ENCODE peak calls at places on chromosomes 16 and 17, in nine cellular contexts. One of them, this sample, is unnamed.

GRCh38 chr17:80320496-80320895 is 59.8 kb downstream of the RNF213 start:
- DNase-seq in choroid plexus epithelial cell: no peak
- DNase-seq in suprapubic skin: peak
- DNase-seq in AG10803: no peak
- DNase-seq in WERI-Rb-1: no peak
- DNase-seq in BE2C: no peak
- DNase-seq in astrocyte of the cerebellum: no peak
- DNase-seq in colonic mucosa: no peak
- DNase-seq in cardiac muscle cell: no peak
- DNase-seq in this sample: no peak

GRCh38 chr17:80997471-80998387 is 6.1 kb downstream of the CHMP6 start:
- DNase-seq in choroid plexus epithelial cell: peak
- DNase-seq in WERI-Rb-1: no peak
- DNase-seq in astrocyte of the cerebellum: no peak
- DNase-seq in AG10803: no peak
- DNase-seq in BE2C: peak
- DNase-seq in suprapubic skin: peak
- DNase-seq in colonic mucosa: no peak
- DNase-seq in cardiac muscle cell: no peak
- DNase-seq in this sample: no peak

GRCh38 chr16:25270577-25270976 is 12.9 kb upstream of the ZKSCAN2 start:
- DNase-seq in suprapubic skin: no peak
- DNase-seq in WERI-Rb-1: no peak
- DNase-seq in AG10803: peak
- DNase-seq in astrocyte of the cerebellum: no peak
- DNase-seq in BE2C: no peak
- DNase-seq in cardiac muscle cell: no peak
- DNase-seq in choroid plexus epithelial cell: no peak
- DNase-seq in colonic mucosa: no peak
- DNase-seq in this sample: no peak

GRCh38 chr16:2776500-2777139 is 460 bp downstream of the ELOB start:
- DNase-seq in astrocyte of the cerebellum: no peak
- DNase-seq in AG10803: no peak
- DNase-seq in choroid plexus epithelial cell: no peak
- DNase-seq in BE2C: no peak
- DNase-seq in WERI-Rb-1: no peak
- DNase-seq in suprapubic skin: no peak
- DNase-seq in colonic mucosa: no peak
- DNase-seq in cardiac muscle cell: no peak
- DNase-seq in this sample: no peak

GRCh38 chr17:7440113-7440822 is 956 bp downstream of the FGF11 start:
- DNase-seq in colonic mucosa: peak
- DNase-seq in BE2C: peak
- DNase-seq in suprapubic skin: peak
- DNase-seq in AG10803: no peak
- DNase-seq in choroid plexus epithelial cell: no peak
- DNase-seq in WERI-Rb-1: peak
- DNase-seq in cardiac muscle cell: no peak
- DNase-seq in astrocyte of the cerebellum: no peak
- DNase-seq in this sample: no peak

GRCh38 chr16:81409016-81409556 is 35.5 kb upstream of the CMIP start:
- DNase-seq in suprapubic skin: no peak
- DNase-seq in AG10803: no peak
- DNase-seq in astrocyte of the cerebellum: no peak
- DNase-seq in choroid plexus epithelial cell: no peak
- DNase-seq in colonic mucosa: no peak
- DNase-seq in BE2C: no peak
- DNase-seq in cardiac muscle cell: no peak
- DNase-seq in WERI-Rb-1: no peak
- DNase-seq in this sample: no peak

GRCh38 chr16:1183235-1183907 is 30.5 kb downstream of the CACNA1H start:
- DNase-seq in suprapubic skin: no peak
- DNase-seq in WERI-Rb-1: peak
- DNase-seq in BE2C: peak
- DNase-seq in cardiac muscle cell: peak
- DNase-seq in AG10803: peak
- DNase-seq in astrocyte of the cerebellum: no peak
- DNase-seq in colonic mucosa: peak
- DNase-seq in choroid plexus epithelial cell: peak
- DNase-seq in this sample: peak

GRCh38 chr16:49833055-49833454 is 22.9 kb downstream of the ZNF423 start:
- DNase-seq in suprapubic skin: peak
- DNase-seq in choroid plexus epithelial cell: no peak
- DNase-seq in AG10803: no peak
- DNase-seq in colonic mucosa: peak
- DNase-seq in WERI-Rb-1: no peak
- DNase-seq in astrocyte of the cerebellum: no peak
- DNase-seq in BE2C: no peak
- DNase-seq in cardiac muscle cell: peak
- DNase-seq in this sample: peak

GRCh38 chr16:28012031-28012445 is 51.5 kb downstream of the GSG1L start:
- DNase-seq in astrocyte of the cerebellum: no peak
- DNase-seq in BE2C: no peak
- DNase-seq in colonic mucosa: no peak
- DNase-seq in choroid plexus epithelial cell: peak
- DNase-seq in WERI-Rb-1: peak
- DNase-seq in AG10803: no peak
- DNase-seq in suprapubic skin: no peak
- DNase-seq in cardiac muscle cell: peak
- DNase-seq in this sample: peak

GRCh38 chr16:74603848-74604247 is 3.1 kb downstream of the GLG1 start:
- DNase-seq in BE2C: no peak
- DNase-seq in suprapubic skin: no peak
- DNase-seq in colonic mucosa: no peak
- DNase-seq in astrocyte of the cerebellum: no peak
- DNase-seq in WERI-Rb-1: no peak
- DNase-seq in cardiac muscle cell: peak
- DNase-seq in AG10803: no peak
- DNase-seq in choroid plexus epithelial cell: peak
- DNase-seq in this sample: peak

GRCh38 chr17:4598776-4599504 is 14.6 kb downstream of the SMTNL2 start:
- DNase-seq in suprapubic skin: peak
- DNase-seq in BE2C: no peak
- DNase-seq in astrocyte of the cerebellum: no peak
- DNase-seq in colonic mucosa: peak
- DNase-seq in AG10803: peak
- DNase-seq in WERI-Rb-1: no peak
- DNase-seq in cardiac muscle cell: peak
- DNase-seq in choroid plexus epithelial cell: peak
- DNase-seq in this sample: peak

GRCh38 chr17:11948791-11949190 is 48.5 kb downstream of the ZNF18 start:
- DNase-seq in BE2C: no peak
- DNase-seq in WERI-Rb-1: no peak
- DNase-seq in suprapubic skin: no peak
- DNase-seq in choroid plexus epithelial cell: peak
- DNase-seq in cardiac muscle cell: peak
- DNase-seq in AG10803: peak
- DNase-seq in astrocyte of the cerebellum: peak
- DNase-seq in colonic mucosa: no peak
- DNase-seq in this sample: peak

GRCh38 chr16:85611455-85612190 is 1.5 kb upstream of the GSE1 start:
- DNase-seq in astrocyte of the cerebellum: no peak
- DNase-seq in choroid plexus epithelial cell: peak
- DNase-seq in colonic mucosa: peak
- DNase-seq in AG10803: peak
- DNase-seq in suprapubic skin: peak
- DNase-seq in cardiac muscle cell: peak
- DNase-seq in WERI-Rb-1: peak
- DNase-seq in BE2C: peak
- DNase-seq in this sample: peak

GRCh38 chr17:75783803-75784472 is 668 bp upstream of the UNK start:
- DNase-seq in choroid plexus epithelial cell: no peak
- DNase-seq in BE2C: no peak
- DNase-seq in suprapubic skin: no peak
- DNase-seq in colonic mucosa: no peak
- DNase-seq in WERI-Rb-1: peak
- DNase-seq in astrocyte of the cerebellum: no peak
- DNase-seq in AG10803: no peak
- DNase-seq in cardiac muscle cell: no peak
- DNase-seq in this sample: no peak

GRCh38 chr16:69861276-69862030 is 89.7 kb upstream of the CLEC18A start:
- DNase-seq in suprapubic skin: no peak
- DNase-seq in colonic mucosa: peak
- DNase-seq in WERI-Rb-1: no peak
- DNase-seq in astrocyte of the cerebellum: peak
- DNase-seq in cardiac muscle cell: peak
- DNase-seq in AG10803: peak
- DNase-seq in BE2C: no peak
- DNase-seq in choroid plexus epithelial cell: peak
- DNase-seq in this sample: peak

GRCh38 chr16:87836844-87837581 is 32.3 kb downstream of the SLC7A5 start:
- DNase-seq in BE2C: no peak
- DNase-seq in astrocyte of the cerebellum: no peak
- DNase-seq in WERI-Rb-1: no peak
- DNase-seq in AG10803: no peak
- DNase-seq in choroid plexus epithelial cell: no peak
- DNase-seq in colonic mucosa: no peak
- DNase-seq in cardiac muscle cell: peak
- DNase-seq in suprapubic skin: no peak
- DNase-seq in this sample: peak

GRCh38 chr16:87835882-87836331 is 33.4 kb downstream of the SLC7A5 start:
- DNase-seq in colonic mucosa: no peak
- DNase-seq in cardiac muscle cell: no peak
- DNase-seq in choroid plexus epithelial cell: no peak
- DNase-seq in astrocyte of the cerebellum: no peak
- DNase-seq in WERI-Rb-1: no peak
- DNase-seq in AG10803: no peak
- DNase-seq in BE2C: peak
- DNase-seq in suprapubic skin: no peak
- DNase-seq in this sample: no peak

GRCh38 chr16:87836346-87836843 is 32.9 kb downstream of the SLC7A5 start:
- DNase-seq in suprapubic skin: no peak
- DNase-seq in cardiac muscle cell: no peak
- DNase-seq in colonic mucosa: no peak
- DNase-seq in BE2C: no peak
- DNase-seq in AG10803: no peak
- DNase-seq in astrocyte of the cerebellum: no peak
- DNase-seq in WERI-Rb-1: no peak
- DNase-seq in choroid plexus epithelial cell: no peak
- DNase-seq in this sample: no peak

GRCh38 chr16:87838643-87839541 is 30.4 kb downstream of the SLC7A5 start:
- DNase-seq in WERI-Rb-1: no peak
- DNase-seq in colonic mucosa: no peak
- DNase-seq in astrocyte of the cerebellum: no peak
- DNase-seq in suprapubic skin: no peak
- DNase-seq in cardiac muscle cell: no peak
- DNase-seq in BE2C: no peak
- DNase-seq in AG10803: no peak
- DNase-seq in choroid plexus epithelial cell: peak
- DNase-seq in this sample: no peak

GRCh38 chr16:87837627-87838289 is 31.5 kb downstream of the SLC7A5 start:
- DNase-seq in astrocyte of the cerebellum: no peak
- DNase-seq in colonic mucosa: no peak
- DNase-seq in BE2C: no peak
- DNase-seq in cardiac muscle cell: no peak
- DNase-seq in AG10803: no peak
- DNase-seq in suprapubic skin: no peak
- DNase-seq in choroid plexus epithelial cell: no peak
- DNase-seq in WERI-Rb-1: no peak
- DNase-seq in this sample: no peak
- H3K4me3 ChIP-seq in astrocyte of the cerebellum: no peak
- H3K4me3 ChIP-seq in colonic mucosa: no peak
- H3K4me3 ChIP-seq in BE2C: no peak
- H3K4me3 ChIP-seq in cardiac muscle cell: no peak
- H3K4me3 ChIP-seq in AG10803: no peak
- H3K4me3 ChIP-seq in suprapubic skin: no peak
- H3K4me3 ChIP-seq in choroid plexus epithelial cell: no peak
- H3K4me3 ChIP-seq in WERI-Rb-1: no peak
- H3K4me3 ChIP-seq in this sample: no peak

DNA sequence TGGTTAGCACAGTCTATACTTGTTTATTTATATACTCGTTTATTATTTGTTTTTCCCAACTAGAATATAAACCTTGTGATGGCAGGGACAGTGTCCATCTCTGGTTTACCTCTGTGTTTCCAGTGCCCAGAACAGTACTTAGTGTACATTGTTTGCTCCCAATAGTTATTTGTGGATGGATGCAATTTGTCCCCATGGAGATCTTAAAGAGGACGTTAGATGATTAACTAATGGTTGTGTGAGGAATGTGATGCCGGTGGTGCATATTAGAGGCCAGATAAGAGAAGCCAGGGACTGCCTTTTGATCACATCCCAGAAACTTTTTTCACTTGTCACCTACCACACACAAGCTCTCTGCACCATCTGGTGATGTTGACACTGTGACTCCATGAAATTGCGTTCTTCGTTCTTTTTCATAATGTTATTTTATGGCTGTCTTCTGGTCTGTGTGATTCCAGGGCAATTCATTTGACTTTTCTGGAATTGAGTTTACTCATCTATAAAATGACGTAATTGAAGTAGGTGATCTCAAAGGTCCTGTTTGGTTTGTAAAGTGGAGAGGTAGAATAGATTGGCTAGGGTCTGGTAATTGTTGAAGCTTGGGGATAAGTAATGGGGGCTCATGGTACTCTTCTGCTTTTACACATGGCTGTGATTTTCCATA is 1.2 kb downstream of the COX10 start:
- DNase-seq in AG10803: no peak
- DNase-seq in astrocyte of the cerebellum: no peak
- DNase-seq in choroid plexus epithelial cell: no peak
- DNase-seq in BE2C: no peak
- DNase-seq in colonic mucosa: peak
- DNase-seq in suprapubic skin: no peak
- DNase-seq in WERI-Rb-1: no peak
- DNase-seq in cardiac muscle cell: no peak
- DNase-seq in this sample: no peak
- H3K4me3 ChIP-seq in AG10803: peak
- H3K4me3 ChIP-seq in astrocyte of the cerebellum: peak
- H3K4me3 ChIP-seq in choroid plexus epithelial cell: no peak
- H3K4me3 ChIP-seq in BE2C: peak
- H3K4me3 ChIP-seq in colonic mucosa: peak
- H3K4me3 ChIP-seq in suprapubic skin: peak
- H3K4me3 ChIP-seq in WERI-Rb-1: peak
- H3K4me3 ChIP-seq in cardiac muscle cell: peak
- H3K4me3 ChIP-seq in this sample: peak

DNA sequence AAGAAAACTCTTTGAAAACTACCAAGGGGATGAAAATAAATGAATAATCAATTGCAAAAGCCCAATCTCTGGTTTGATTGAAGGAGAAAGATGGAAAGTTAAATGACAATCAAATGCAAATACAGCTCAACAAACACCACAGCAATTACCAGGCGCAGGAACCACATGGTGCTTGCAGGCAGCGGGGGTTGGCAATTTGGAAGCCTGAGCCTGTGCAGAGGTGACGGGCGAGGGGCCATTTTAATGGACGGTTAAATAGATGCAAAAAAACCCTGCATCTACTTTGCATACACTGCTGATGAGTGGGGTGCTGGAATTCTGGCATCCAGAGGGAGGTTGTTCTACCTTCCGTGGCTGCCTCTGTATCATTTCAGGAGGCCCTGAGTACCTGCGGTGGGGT is 4.8 kb upstream of the SEZ6 start:
- DNase-seq in suprapubic skin: no peak
- DNase-seq in astrocyte of the cerebellum: no peak
- DNase-seq in AG10803: no peak
- DNase-seq in WERI-Rb-1: no peak
- DNase-seq in cardiac muscle cell: no peak
- DNase-seq in colonic mucosa: no peak
- DNase-seq in choroid plexus epithelial cell: no peak
- DNase-seq in BE2C: no peak
- DNase-seq in this sample: no peak
- H3K4me3 ChIP-seq in suprapubic skin: no peak
- H3K4me3 ChIP-seq in astrocyte of the cerebellum: no peak
- H3K4me3 ChIP-seq in AG10803: no peak
- H3K4me3 ChIP-seq in WERI-Rb-1: no peak
- H3K4me3 ChIP-seq in cardiac muscle cell: no peak
- H3K4me3 ChIP-seq in colonic mucosa: no peak
- H3K4me3 ChIP-seq in choroid plexus epithelial cell: no peak
- H3K4me3 ChIP-seq in BE2C: no peak
- H3K4me3 ChIP-seq in this sample: no peak

GRCh38 chr17:10022416-10022815 is 117.3 kb upstream of the RCVRN start:
- DNase-seq in BE2C: no peak
- DNase-seq in WERI-Rb-1: no peak
- DNase-seq in colonic mucosa: no peak
- DNase-seq in choroid plexus epithelial cell: no peak
- DNase-seq in suprapubic skin: no peak
- DNase-seq in cardiac muscle cell: no peak
- DNase-seq in AG10803: no peak
- DNase-seq in astrocyte of the cerebellum: no peak
- DNase-seq in this sample: no peak
- H3K4me3 ChIP-seq in BE2C: no peak
- H3K4me3 ChIP-seq in WERI-Rb-1: no peak
- H3K4me3 ChIP-seq in colonic mucosa: no peak
- H3K4me3 ChIP-seq in choroid plexus epithelial cell: no peak
- H3K4me3 ChIP-seq in suprapubic skin: no peak
- H3K4me3 ChIP-seq in cardiac muscle cell: no peak
- H3K4me3 ChIP-seq in AG10803: no peak
- H3K4me3 ChIP-seq in astrocyte of the cerebellum: no peak
- H3K4me3 ChIP-seq in this sample: no peak

This sample was measured in fibroblast of pulmonary artery.